ENCODE peak calls at places on chromosomes 5 and 9, in four cellular contexts. One of them, this sample, is unnamed.

GRCh38 chr5:127909078-127909477 is 174.5 kb upstream of the SLC12A2 start:
- DNase-seq in K562: peak; percentile 10
- DNase-seq in HepG2: peak; percentile 42
- DNase-seq in IMR-90: peak; percentile 55
- DNase-seq in this sample: peak; percentile 84

GRCh38 chr5:133407277-133407632 is 205.1 kb downstream of the FSTL4 start:
- DNase-seq in HepG2: no peak
- DNase-seq in IMR-90: no peak
- DNase-seq in K562: no peak
- DNase-seq in this sample: no peak

GRCh38 chr9:37027582-37028424 is 6.3 kb downstream of the PAX5 start:
- DNase-seq in IMR-90: peak; percentile 81
- DNase-seq in K562: peak; percentile 98
- DNase-seq in HepG2: peak; percentile 86
- DNase-seq in this sample: peak; percentile 100

GRCh38 chr9:77589046-77589795 is 58.9 kb downstream of the GNA14 start:
- DNase-seq in K562: no peak
- DNase-seq in HepG2: no peak
- DNase-seq in IMR-90: no peak
- DNase-seq in this sample: peak; percentile 77

GRCh38 chr5:68953151-68953884 is 140.5 kb upstream of the SLC30A5 start:
- DNase-seq in K562: no peak
- DNase-seq in HepG2: no peak
- DNase-seq in IMR-90: no peak
- DNase-seq in this sample: no peak

GRCh38 chr5:14167211-14167845 is 24.2 kb downstream of the TRIO start:
- DNase-seq in IMR-90: peak; percentile 70
- DNase-seq in HepG2: no peak
- DNase-seq in K562: no peak
- DNase-seq in this sample: peak; percentile 51

GRCh38 chr5:122077451-122078115 is 476 bp downstream of the LOX start:
- DNase-seq in K562: no peak
- DNase-seq in IMR-90: no peak
- DNase-seq in HepG2: peak; percentile 13
- DNase-seq in this sample: peak; percentile 4

GRCh38 chr9:73370053-73370452 is 218.4 kb downstream of the ANXA1 start:
- DNase-seq in IMR-90: no peak
- DNase-seq in K562: peak; percentile 69
- DNase-seq in HepG2: no peak
- DNase-seq in this sample: no peak

GRCh38 chr9:75642522-75642921 is 248.0 kb upstream of the PCSK5 start:
- DNase-seq in HepG2: no peak
- DNase-seq in K562: no peak
- DNase-seq in IMR-90: no peak
- DNase-seq in this sample: no peak

GRCh38 chr9:119611564-119611963 is 242.3 kb upstream of the BRINP1 start:
- DNase-seq in IMR-90: no peak
- DNase-seq in K562: no peak
- DNase-seq in HepG2: no peak
- DNase-seq in this sample: no peak

GRCh38 chr5:63963080-63963735 is 963 bp upstream of the HTR1A start:
- DNase-seq in HepG2: peak; percentile 56
- DNase-seq in K562: peak; percentile 28
- DNase-seq in IMR-90: peak; percentile 52
- DNase-seq in this sample: peak; percentile 28

GRCh38 chr5:156486394-156487238 is 159.7 kb downstream of the SGCD start:
- DNase-seq in K562: no peak
- DNase-seq in IMR-90: no peak
- DNase-seq in HepG2: no peak
- DNase-seq in this sample: no peak

GRCh38 chr5:66122379-66123034 is 21.6 kb upstream of the SREK1 start:
- DNase-seq in K562: no peak
- DNase-seq in IMR-90: peak; percentile 59
- DNase-seq in HepG2: no peak
- DNase-seq in this sample: no peak

GRCh38 chr5:15959560-15960164 is 219.9 kb downstream of the MARCHF11 start:
- DNase-seq in IMR-90: no peak
- DNase-seq in K562: no peak
- DNase-seq in HepG2: no peak
- DNase-seq in this sample: no peak

GRCh38 chr9:6640268-6641072 is 5.1 kb downstream of the GLDC start:
- DNase-seq in IMR-90: no peak
- DNase-seq in K562: no peak
- DNase-seq in HepG2: peak; percentile 16
- DNase-seq in this sample: no peak

GRCh38 chr9:126327750-126328120 is 1.1 kb downstream of the MVB12B start:
- DNase-seq in IMR-90: no peak
- DNase-seq in HepG2: no peak
- DNase-seq in K562: no peak
- DNase-seq in this sample: no peak

GRCh38 chr9:20659474-20659962 is 24.5 kb upstream of the FOCAD start:
- DNase-seq in K562: no peak
- DNase-seq in IMR-90: no peak
- DNase-seq in HepG2: no peak
- DNase-seq in this sample: no peak

GRCh38 chr9:127345566-127345965 is 51.4 kb upstream of the SLC2A8 start:
- DNase-seq in K562: no peak
- DNase-seq in IMR-90: no peak
- DNase-seq in HepG2: no peak
- DNase-seq in this sample: no peak

GRCh38 chr5:39520232-39520572 is 95.4 kb upstream of the DAB2 start:
- DNase-seq in HepG2: no peak
- DNase-seq in IMR-90: peak; percentile 95
- DNase-seq in K562: no peak
- DNase-seq in this sample: no peak

GRCh38 chr5:6418679-6419276 is 29.9 kb upstream of the UBE2QL1 start:
- DNase-seq in K562: no peak
- DNase-seq in HepG2: no peak
- DNase-seq in IMR-90: no peak
- DNase-seq in this sample: no peak

GRCh38 chr5:110686264-110686663 is 40.2 kb downstream of the TMEM232 start:
- DNase-seq in IMR-90: no peak
- DNase-seq in K562: no peak
- DNase-seq in HepG2: no peak
- DNase-seq in this sample: no peak

GRCh38 chr5:105953616-105954015 is 1717.1 kb downstream of the EFNA5 start:
- DNase-seq in HepG2: no peak
- DNase-seq in K562: no peak
- DNase-seq in IMR-90: no peak
- DNase-seq in this sample: no peak

GRCh38 chr5:91332267-91333044 is 50.7 kb downstream of the ARRDC3 start:
- DNase-seq in IMR-90: peak; percentile 80
- DNase-seq in HepG2: peak; percentile 78
- DNase-seq in K562: peak; percentile 38
- DNase-seq in this sample: peak; percentile 85

GRCh38 chr5:88551724-88552345 is 283.2 kb upstream of the TMEM161B start:
- DNase-seq in IMR-90: no peak
- DNase-seq in K562: no peak
- DNase-seq in HepG2: no peak
- DNase-seq in this sample: no peak

GRCh38 chr5:56037531-56038010 is 42.8 kb upstream of the IL6ST start:
- DNase-seq in K562: peak; percentile 92
- DNase-seq in HepG2: no peak
- DNase-seq in IMR-90: no peak
- DNase-seq in this sample: no peak

GRCh38 chr9:84314306-84314705 is 26.3 kb downstream of the SLC28A3 start:
- DNase-seq in K562: no peak
- DNase-seq in HepG2: no peak
- DNase-seq in IMR-90: peak; percentile 51
- DNase-seq in this sample: no peak

GRCh38 chr5:82396871-82397514 is 118.8 kb upstream of the RPS23 start:
- DNase-seq in K562: no peak
- DNase-seq in HepG2: peak; percentile 92
- DNase-seq in IMR-90: peak; percentile 99
- DNase-seq in this sample: peak; percentile 23

GRCh38 chr5:121962943-121963342 is 1.2 kb downstream of the SRFBP1 start:
- DNase-seq in HepG2: no peak
- DNase-seq in K562: no peak
- DNase-seq in IMR-90: peak; percentile 15
- DNase-seq in this sample: peak; percentile 3

GRCh38 chr5:165188555-165189260 is 1683.3 kb downstream of the MAT2B start:
- DNase-seq in HepG2: no peak
- DNase-seq in IMR-90: no peak
- DNase-seq in K562: no peak
- DNase-seq in this sample: no peak

GRCh38 chr5:35483797-35484196 is 133.9 kb upstream of the SPEF2 start:
- DNase-seq in IMR-90: no peak
- DNase-seq in K562: no peak
- DNase-seq in HepG2: peak; percentile 91
- DNase-seq in this sample: no peak

GRCh38 chr9:35518981-35519679 is 29.2 kb downstream of the RUSC2 start:
- DNase-seq in K562: no peak
- DNase-seq in IMR-90: peak; percentile 58
- DNase-seq in HepG2: no peak
- DNase-seq in this sample: no peak
- TF ChIP-seq SMC3 in K562: no peak
- TF ChIP-seq SMC3 in IMR-90: no peak
- TF ChIP-seq SMC3 in HepG2: no peak
- TF ChIP-seq SMC3 in this sample: no peak

DNA sequence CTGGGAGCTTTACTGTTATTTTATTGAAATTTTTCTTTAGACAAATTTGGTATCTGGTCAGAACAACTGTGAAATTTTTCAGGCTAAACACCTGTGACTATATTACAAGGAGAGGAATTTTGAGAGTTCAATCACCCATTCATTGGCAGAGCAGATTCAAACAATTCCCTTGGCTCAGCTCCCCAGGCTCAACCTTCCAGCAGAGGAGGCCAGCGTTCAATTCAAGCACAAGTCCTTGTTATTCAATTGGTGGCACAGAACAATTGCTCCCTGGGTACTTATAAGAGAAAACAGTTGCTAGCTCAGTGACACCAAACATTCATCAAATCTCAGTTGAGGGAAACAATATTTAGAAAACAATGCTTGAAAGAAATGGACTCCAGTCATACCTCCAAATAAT is 83.3 kb downstream of the SUSD1 start:
- DNase-seq in IMR-90: peak; percentile 36
- DNase-seq in K562: no peak
- DNase-seq in HepG2: no peak
- DNase-seq in this sample: no peak
- TF ChIP-seq RAD21 in IMR-90: peak; percentile 54
- TF ChIP-seq RAD21 in K562: peak; percentile 50
- TF ChIP-seq RAD21 in HepG2: no peak
- TF ChIP-seq RAD21 in this sample: peak; percentile 65

DNA sequence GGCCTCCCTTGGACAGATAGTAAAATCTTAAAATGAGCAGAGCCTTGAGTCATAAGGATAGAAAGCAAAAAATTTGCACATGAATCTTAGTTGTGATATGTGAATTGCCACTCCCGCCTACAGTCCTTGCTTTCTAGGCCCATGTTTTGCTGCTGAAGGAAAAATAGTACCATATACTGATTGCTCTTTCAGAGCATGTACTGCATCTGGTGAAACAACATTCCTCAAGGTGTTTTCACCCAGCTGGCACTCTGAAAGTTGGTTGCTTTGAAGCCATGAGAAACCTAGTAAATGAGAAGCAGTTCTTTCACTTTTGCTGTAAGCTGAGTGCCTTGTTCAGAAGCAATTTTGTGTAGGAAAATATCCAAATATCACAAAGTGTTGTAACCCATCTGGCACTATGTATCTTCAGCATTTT is 10.3 kb downstream of the CDC37L1 start:
- DNase-seq in HepG2: no peak
- DNase-seq in K562: no peak
- DNase-seq in IMR-90: peak; percentile 31
- DNase-seq in this sample: no peak
- TF ChIP-seq MAFK in HepG2: no peak
- TF ChIP-seq MAFK in K562: no peak
- TF ChIP-seq MAFK in IMR-90: no peak
- TF ChIP-seq MAFK in this sample: no peak

DNA sequence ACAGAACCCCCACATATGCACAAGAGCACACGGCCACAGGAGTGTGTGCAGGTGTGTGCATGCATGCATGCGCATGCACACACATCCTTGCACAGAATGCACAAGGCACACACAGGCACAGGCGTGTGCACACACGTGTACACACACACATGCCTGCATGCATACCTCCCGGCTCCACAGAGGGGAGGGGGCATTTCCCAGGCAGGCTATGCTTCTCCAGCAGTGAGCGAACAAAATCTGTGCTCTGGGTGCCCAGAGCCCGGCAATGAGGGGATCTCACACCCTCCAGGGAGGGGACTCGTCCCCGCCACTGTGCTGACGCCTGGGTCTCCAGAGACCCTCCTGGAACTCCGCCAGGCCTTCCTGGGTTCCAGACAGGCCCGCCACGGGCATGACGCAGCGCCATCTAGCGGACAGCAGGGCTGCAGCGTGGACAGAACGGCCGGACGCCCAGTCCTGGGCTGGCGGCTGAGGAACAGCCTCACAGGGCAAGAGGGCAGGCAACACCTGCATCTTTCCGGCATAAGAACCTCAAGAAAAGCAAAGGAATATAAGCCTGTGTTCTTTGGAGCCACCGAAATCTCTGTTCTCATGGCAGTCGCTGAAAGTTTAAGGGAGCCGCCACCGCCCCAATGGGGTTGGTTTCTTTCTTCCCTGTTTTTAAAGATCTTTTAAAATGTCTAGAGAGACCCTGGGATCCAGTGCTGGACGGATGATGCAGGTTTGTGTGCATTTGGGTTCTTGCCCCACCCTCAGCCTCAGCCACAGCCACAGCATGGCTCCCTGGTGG is 135.7 kb upstream of the PPP1R26 start:
- DNase-seq in HepG2: peak; percentile 16
- DNase-seq in IMR-90: peak; percentile 5
- DNase-seq in K562: peak; percentile 90
- DNase-seq in this sample: peak; percentile 34
- TF ChIP-seq SMC3 in HepG2: no peak
- TF ChIP-seq SMC3 in IMR-90: peak; percentile 40
- TF ChIP-seq SMC3 in K562: peak; percentile 92
- TF ChIP-seq SMC3 in this sample: peak; percentile 86

DNA sequence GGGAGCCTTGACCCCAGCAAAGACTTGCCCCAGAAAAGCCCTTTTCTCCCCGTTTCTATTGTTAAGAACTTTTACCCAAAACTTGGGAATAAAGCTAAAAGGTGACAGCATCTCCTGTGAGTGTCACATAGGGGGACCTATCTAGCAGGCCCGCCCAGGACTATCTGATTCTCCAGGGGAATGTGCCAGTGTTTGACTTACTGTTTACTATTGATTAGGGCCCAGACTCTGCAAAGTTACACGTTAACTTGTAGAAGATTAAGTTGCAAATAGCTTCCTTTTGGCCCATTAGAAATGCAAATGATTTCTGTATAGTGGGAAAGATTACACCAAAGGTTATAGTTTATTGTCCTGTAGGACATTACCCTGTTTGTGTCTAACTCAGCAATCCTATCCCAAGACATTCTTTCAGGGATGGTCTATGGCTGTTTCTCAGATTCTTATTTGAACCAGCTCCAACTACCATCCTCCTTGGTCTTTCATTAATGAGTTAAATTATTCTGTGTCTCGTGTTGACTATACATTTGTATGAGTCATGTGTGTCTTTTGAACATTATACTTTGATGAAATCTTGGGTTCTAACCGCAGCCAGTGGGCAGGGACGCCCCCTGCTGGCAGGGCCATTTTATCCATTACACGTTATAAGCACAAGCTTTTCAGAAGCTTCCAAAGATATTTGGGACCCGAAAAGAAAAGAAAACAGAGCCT is 60.7 kb downstream of the HRH2 start:
- DNase-seq in IMR-90: no peak
- DNase-seq in K562: peak; percentile 56
- DNase-seq in HepG2: no peak
- DNase-seq in this sample: peak; percentile 42
- TF ChIP-seq RAD21 in IMR-90: peak; percentile 33
- TF ChIP-seq RAD21 in K562: peak; percentile 64
- TF ChIP-seq RAD21 in HepG2: peak; percentile 54
- TF ChIP-seq RAD21 in this sample: peak; percentile 66

GRCh38 chr5:169133500-169133899 is 167.4 kb downstream of the SLIT3 start:
- DNase-seq in IMR-90: no peak
- DNase-seq in K562: no peak
- DNase-seq in HepG2: no peak
- DNase-seq in this sample: no peak
- TF ChIP-seq MAFK in IMR-90: no peak
- TF ChIP-seq MAFK in K562: no peak
- TF ChIP-seq MAFK in HepG2: no peak
- TF ChIP-seq MAFK in this sample: no peak